ENCODE peak calls at places on chromosome 15, in four cellular contexts. One of them, this sample, is unnamed.

GRCh38 chr15:60787737-60788513 is 309.0 kb upstream of the ICE2 start:
- DNase-seq in nucleus accumbens: no peak
- DNase-seq in NCI-H524: no peak
- DNase-seq in hippocampal formation: no peak
- DNase-seq in this sample: no peak

GRCh38 chr15:25674948-25675347 is 188.2 kb downstream of the ATP10A start:
- DNase-seq in nucleus accumbens: peak
- DNase-seq in hippocampal formation: peak
- DNase-seq in NCI-H524: no peak
- DNase-seq in this sample: no peak

GRCh38 chr15:55222588-55222987 is 25.8 kb upstream of the RSL24D1 start:
- DNase-seq in hippocampal formation: no peak
- DNase-seq in NCI-H524: no peak
- DNase-seq in nucleus accumbens: no peak
- DNase-seq in this sample: no peak

GRCh38 chr15:39629376-39629775 is 48.5 kb downstream of the THBS1 start:
- DNase-seq in NCI-H524: no peak
- DNase-seq in nucleus accumbens: no peak
- DNase-seq in hippocampal formation: no peak
- DNase-seq in this sample: no peak

GRCh38 chr15:70447927-70448698 is 315.2 kb downstream of the UACA start:
- DNase-seq in NCI-H524: no peak
- DNase-seq in nucleus accumbens: peak
- DNase-seq in hippocampal formation: peak
- DNase-seq in this sample: no peak

GRCh38 chr15:52780172-52780980 is 9.8 kb downstream of the ONECUT1 start:
- DNase-seq in hippocampal formation: peak
- DNase-seq in NCI-H524: peak
- DNase-seq in nucleus accumbens: peak
- DNase-seq in this sample: peak

GRCh38 chr15:70266412-70267089 is 168.8 kb upstream of the TLE3 start:
- DNase-seq in hippocampal formation: peak
- DNase-seq in nucleus accumbens: peak
- DNase-seq in NCI-H524: no peak
- DNase-seq in this sample: no peak

GRCh38 chr15:64452988-64453688 is 7.2 kb upstream of the ZNF609 start:
- DNase-seq in hippocampal formation: peak
- DNase-seq in nucleus accumbens: peak
- DNase-seq in NCI-H524: peak
- DNase-seq in this sample: peak

GRCh38 chr15:63490345-63491034 is 13.9 kb upstream of the USP3 start:
- DNase-seq in nucleus accumbens: no peak
- DNase-seq in NCI-H524: peak
- DNase-seq in hippocampal formation: no peak
- DNase-seq in this sample: no peak

GRCh38 chr15:51499379-51499976 is 123.1 kb downstream of the DMXL2 start:
- DNase-seq in hippocampal formation: no peak
- DNase-seq in NCI-H524: peak
- DNase-seq in nucleus accumbens: no peak
- DNase-seq in this sample: no peak

GRCh38 chr15:38930851-38931572 is 366.4 kb upstream of the RASGRP1 start:
- DNase-seq in NCI-H524: no peak
- DNase-seq in hippocampal formation: no peak
- DNase-seq in nucleus accumbens: no peak
- DNase-seq in this sample: no peak

GRCh38 chr15:38531509-38531908 is 33.1 kb downstream of the RASGRP1 start:
- DNase-seq in hippocampal formation: no peak
- DNase-seq in NCI-H524: no peak
- DNase-seq in nucleus accumbens: peak
- DNase-seq in this sample: no peak

GRCh38 chr15:55218068-55218467 is 21.3 kb upstream of the RSL24D1 start:
- DNase-seq in nucleus accumbens: no peak
- DNase-seq in hippocampal formation: no peak
- DNase-seq in NCI-H524: no peak
- DNase-seq in this sample: no peak

GRCh38 chr15:95826831-95827230 is 503.7 kb upstream of the NR2F2 start:
- DNase-seq in NCI-H524: peak
- DNase-seq in nucleus accumbens: no peak
- DNase-seq in hippocampal formation: no peak
- DNase-seq in this sample: no peak

GRCh38 chr15:51202783-51203182 is 108.1 kb upstream of the TNFAIP8L3 start:
- DNase-seq in hippocampal formation: no peak
- DNase-seq in NCI-H524: no peak
- DNase-seq in nucleus accumbens: no peak
- DNase-seq in this sample: no peak

GRCh38 chr15:40055576-40056293 is 16.8 kb upstream of the SRP14 start:
- DNase-seq in nucleus accumbens: no peak
- DNase-seq in NCI-H524: no peak
- DNase-seq in hippocampal formation: no peak
- DNase-seq in this sample: no peak

GRCh38 chr15:101813803-101814534 is 2.0 kb downstream of the OR4F15 start:
- DNase-seq in nucleus accumbens: no peak
- DNase-seq in hippocampal formation: no peak
- DNase-seq in NCI-H524: peak
- DNase-seq in this sample: no peak

GRCh38 chr15:35696767-35697231 is 150.8 kb upstream of the DPH6 start:
- DNase-seq in hippocampal formation: no peak
- DNase-seq in NCI-H524: no peak
- DNase-seq in nucleus accumbens: no peak
- DNase-seq in this sample: no peak

GRCh38 chr15:49187537-49188245 is 17.6 kb downstream of the GALK2 start:
- DNase-seq in NCI-H524: no peak
- DNase-seq in nucleus accumbens: no peak
- DNase-seq in hippocampal formation: no peak
- DNase-seq in this sample: no peak

GRCh38 chr15:83205725-83206324 is 1.8 kb downstream of the HDGFL3 start:
- DNase-seq in hippocampal formation: no peak
- DNase-seq in nucleus accumbens: no peak
- DNase-seq in NCI-H524: no peak
- DNase-seq in this sample: no peak

GRCh38 chr15:63715818-63716217 is 117.9 kb downstream of the HERC1 start:
- DNase-seq in nucleus accumbens: no peak
- DNase-seq in hippocampal formation: no peak
- DNase-seq in NCI-H524: no peak
- DNase-seq in this sample: no peak

GRCh38 chr15:31372635-31373091 is 46.0 kb downstream of the KLF13 start:
- DNase-seq in NCI-H524: no peak
- DNase-seq in nucleus accumbens: peak
- DNase-seq in hippocampal formation: peak
- DNase-seq in this sample: no peak

GRCh38 chr15:101568304-101568703 is 78.8 kb upstream of the PCSK6 start:
- DNase-seq in NCI-H524: no peak
- DNase-seq in nucleus accumbens: no peak
- DNase-seq in hippocampal formation: no peak
- DNase-seq in this sample: no peak